ENCODE peak calls at places on chromosomes 11 and 22, in four cellular contexts. Q, S, K and A are unnamed samples.

GRCh38 chr11:129249351-129249750 is 57.2 kb upstream of the ARHGAP32 start:
- DNase-seq in Q (peak), S (no peak), K (no peak), A (no peak)

GRCh38 chr11:132073787-132074186 is 703.4 kb downstream of the NTM start:
- DNase-seq in Q (no peak), S (no peak), K (no peak), A (no peak)

GRCh38 chr22:50702821-50703725 is 30.4 kb downstream of the SHANK3 start:
- DNase-seq in Q (no peak), S (peak), K (no peak), A (peak)

GRCh38 chr11:15699978-15700377 is 585.3 kb downstream of the INSC start:
- DNase-seq in Q (no peak), S (no peak), K (no peak), A (no peak)

GRCh38 chr11:67002297-67002913 is 20.5 kb upstream of the SYT12 start:
- DNase-seq in Q (no peak), S (no peak), K (no peak), A (peak)

GRCh38 chr11:122213111-122213510 is 97.1 kb upstream of the BLID start:
- DNase-seq in Q (no peak), S (peak), K (no peak), A (no peak)

GRCh38 chr22:38114484-38115398 is 4.3 kb upstream of the BAIAP2L2 start:
- DNase-seq in Q (peak), S (peak), K (peak), A (peak)

GRCh38 chr11:114026355-114026754 is 33.2 kb upstream of the ZBTB16 start:
- DNase-seq in Q (no peak), S (no peak), K (peak), A (no peak)

GRCh38 chr22:40588726-40589125 is 47.8 kb downstream of the MRTFA start:
- DNase-seq in Q (no peak), S (no peak), K (no peak), A (no peak)

GRCh38 chr11:128715691-128716153 is 21.9 kb downstream of the FLI1 start:
- DNase-seq in Q (no peak), S (peak), K (no peak), A (no peak)

GRCh38 chr11:74357449-74357848 is 40.8 kb downstream of the PGM2L1 start:
- DNase-seq in Q (no peak), S (no peak), K (no peak), A (no peak)

GRCh38 chr11:1206391-1207271 is 16.2 kb upstream of the MUC5B start:
- DNase-seq in Q (no peak), S (peak), K (no peak), A (peak)

GRCh38 chr11:120400564-120401364 is 64.6 kb downstream of the ARHGEF12 start:
- DNase-seq in Q (peak), S (no peak), K (no peak), A (no peak)

GRCh38 chr11:123214396-123214795 is 19.3 kb upstream of the CLMP start:
- DNase-seq in Q (no peak), S (no peak), K (no peak), A (no peak)